ENCODE peak calls at places on chromosomes 1 and 21, in nine cellular contexts. One of them, this sample, is unnamed.
A peak's percentile ranks its signal among the peaks of the same experiment; 100 is the strongest.

GRCh38 chr1:205913451-205914204 is 29.6 kb downstream of the SLC26A9 start:
- DNase-seq in fibroblast of lung: peak; percentile 11
- DNase-seq in endothelial cell: no peak
- DNase-seq in activated CD4-positive, alpha-beta T cell treated with anti-CD3 and anti-CD28 coated beads for 48 hours: no peak
- DNase-seq in caudate nucleus: no peak
- DNase-seq in GDM1: no peak
- DNase-seq in amygdala: no peak
- DNase-seq in activated B cell treated with CpG ODN at 0.5 μM for 24 hours: no peak
- DNase-seq in brain microvascular endothelial cell: peak; percentile 11
- DNase-seq in this sample: peak; percentile 20

GRCh38 chr1:229430761-229431269 is 3.1 kb downstream of the ACTA1 start:
- DNase-seq in fibroblast of lung: peak; percentile 52
- DNase-seq in endothelial cell: peak; percentile 84
- DNase-seq in activated CD4-positive, alpha-beta T cell treated with anti-CD3 and anti-CD28 coated beads for 48 hours: peak; percentile 62
- DNase-seq in caudate nucleus: no peak
- DNase-seq in GDM1: no peak
- DNase-seq in amygdala: no peak
- DNase-seq in activated B cell treated with CpG ODN at 0.5 μM for 24 hours: no peak
- DNase-seq in brain microvascular endothelial cell: peak; percentile 30
- DNase-seq in this sample: peak; percentile 69

GRCh38 chr1:205286335-205286950 is 35.1 kb downstream of the NUAK2 start:
- DNase-seq in fibroblast of lung: peak; percentile 57
- DNase-seq in endothelial cell: no peak
- DNase-seq in activated CD4-positive, alpha-beta T cell treated with anti-CD3 and anti-CD28 coated beads for 48 hours: peak; percentile 80
- DNase-seq in caudate nucleus: no peak
- DNase-seq in GDM1: peak; percentile 75
- DNase-seq in amygdala: no peak
- DNase-seq in activated B cell treated with CpG ODN at 0.5 μM for 24 hours: peak; percentile 50
- DNase-seq in brain microvascular endothelial cell: peak; percentile 65
- DNase-seq in this sample: no peak

GRCh38 chr1:3768811-3769390 is 3.6 kb upstream of the SMIM1 start:
- DNase-seq in fibroblast of lung: no peak
- DNase-seq in endothelial cell: no peak
- DNase-seq in activated CD4-positive, alpha-beta T cell treated with anti-CD3 and anti-CD28 coated beads for 48 hours: no peak
- DNase-seq in caudate nucleus: no peak
- DNase-seq in GDM1: no peak
- DNase-seq in amygdala: no peak
- DNase-seq in activated B cell treated with CpG ODN at 0.5 μM for 24 hours: no peak
- DNase-seq in brain microvascular endothelial cell: no peak
- DNase-seq in this sample: no peak

GRCh38 chr1:119008483-119009299 is 20.5 kb upstream of the TBX15 start:
- DNase-seq in fibroblast of lung: peak; percentile 74
- DNase-seq in endothelial cell: peak; percentile 70
- DNase-seq in activated CD4-positive, alpha-beta T cell treated with anti-CD3 and anti-CD28 coated beads for 48 hours: peak; percentile 43
- DNase-seq in caudate nucleus: no peak
- DNase-seq in GDM1: no peak
- DNase-seq in amygdala: no peak
- DNase-seq in activated B cell treated with CpG ODN at 0.5 μM for 24 hours: no peak
- DNase-seq in brain microvascular endothelial cell: peak; percentile 85
- DNase-seq in this sample: peak; percentile 56

GRCh38 chr21:44426663-44427191 is 28.6 kb upstream of the LRRC3 start:
- DNase-seq in fibroblast of lung: no peak
- DNase-seq in endothelial cell: no peak
- DNase-seq in activated CD4-positive, alpha-beta T cell treated with anti-CD3 and anti-CD28 coated beads for 48 hours: no peak
- DNase-seq in caudate nucleus: no peak
- DNase-seq in GDM1: no peak
- DNase-seq in amygdala: no peak
- DNase-seq in activated B cell treated with CpG ODN at 0.5 μM for 24 hours: no peak
- DNase-seq in brain microvascular endothelial cell: no peak
- DNase-seq in this sample: no peak

GRCh38 chr1:75725256-75725655 is 747 bp downstream of the ACADM start:
- DNase-seq in fibroblast of lung: peak; percentile 34
- DNase-seq in endothelial cell: no peak
- DNase-seq in activated CD4-positive, alpha-beta T cell treated with anti-CD3 and anti-CD28 coated beads for 48 hours: no peak
- DNase-seq in caudate nucleus: no peak
- DNase-seq in GDM1: no peak
- DNase-seq in amygdala: no peak
- DNase-seq in activated B cell treated with CpG ODN at 0.5 μM for 24 hours: no peak
- DNase-seq in brain microvascular endothelial cell: no peak
- DNase-seq in this sample: peak; percentile 10

GRCh38 chr1:19081218-19081893 is 124.9 kb upstream of the IFFO2 start:
- DNase-seq in fibroblast of lung: peak; percentile 69
- DNase-seq in endothelial cell: no peak
- DNase-seq in activated CD4-positive, alpha-beta T cell treated with anti-CD3 and anti-CD28 coated beads for 48 hours: no peak
- DNase-seq in caudate nucleus: no peak
- DNase-seq in GDM1: no peak
- DNase-seq in amygdala: no peak
- DNase-seq in activated B cell treated with CpG ODN at 0.5 μM for 24 hours: no peak
- DNase-seq in brain microvascular endothelial cell: peak; percentile 51
- DNase-seq in this sample: peak; percentile 79

GRCh38 chr21:14520535-14520934 is 25.6 kb downstream of the SAMSN1 start:
- DNase-seq in fibroblast of lung: no peak
- DNase-seq in endothelial cell: no peak
- DNase-seq in activated CD4-positive, alpha-beta T cell treated with anti-CD3 and anti-CD28 coated beads for 48 hours: no peak
- DNase-seq in caudate nucleus: no peak
- DNase-seq in GDM1: peak; percentile 78
- DNase-seq in amygdala: no peak
- DNase-seq in activated B cell treated with CpG ODN at 0.5 μM for 24 hours: peak; percentile 23
- DNase-seq in brain microvascular endothelial cell: no peak
- DNase-seq in this sample: no peak

GRCh38 chr1:19361231-19362147 is 49.4 kb downstream of the SLC66A1 start:
- DNase-seq in fibroblast of lung: peak; percentile 51
- DNase-seq in endothelial cell: no peak
- DNase-seq in activated CD4-positive, alpha-beta T cell treated with anti-CD3 and anti-CD28 coated beads for 48 hours: no peak
- DNase-seq in caudate nucleus: no peak
- DNase-seq in GDM1: no peak
- DNase-seq in amygdala: no peak
- DNase-seq in activated B cell treated with CpG ODN at 0.5 μM for 24 hours: no peak
- DNase-seq in brain microvascular endothelial cell: peak; percentile 16
- DNase-seq in this sample: peak; percentile 52

GRCh38 chr1:218480691-218481099 is 135.6 kb downstream of the TGFB2 start:
- DNase-seq in fibroblast of lung: peak; percentile 83
- DNase-seq in endothelial cell: no peak
- DNase-seq in activated CD4-positive, alpha-beta T cell treated with anti-CD3 and anti-CD28 coated beads for 48 hours: no peak
- DNase-seq in caudate nucleus: no peak
- DNase-seq in GDM1: no peak
- DNase-seq in amygdala: no peak
- DNase-seq in activated B cell treated with CpG ODN at 0.5 μM for 24 hours: no peak
- DNase-seq in brain microvascular endothelial cell: no peak
- DNase-seq in this sample: peak; percentile 44

GRCh38 chr1:29234471-29234870 is 1.9 kb upstream of the PTPRU start:
- DNase-seq in fibroblast of lung: no peak
- DNase-seq in endothelial cell: no peak
- DNase-seq in activated CD4-positive, alpha-beta T cell treated with anti-CD3 and anti-CD28 coated beads for 48 hours: no peak
- DNase-seq in caudate nucleus: no peak
- DNase-seq in GDM1: no peak
- DNase-seq in amygdala: no peak
- DNase-seq in activated B cell treated with CpG ODN at 0.5 μM for 24 hours: no peak
- DNase-seq in brain microvascular endothelial cell: no peak
- DNase-seq in this sample: no peak

GRCh38 chr1:153888518-153888917 is 34.3 kb downstream of the GATAD2B start:
- DNase-seq in fibroblast of lung: peak; percentile 20
- DNase-seq in endothelial cell: no peak
- DNase-seq in activated CD4-positive, alpha-beta T cell treated with anti-CD3 and anti-CD28 coated beads for 48 hours: no peak
- DNase-seq in caudate nucleus: no peak
- DNase-seq in GDM1: no peak
- DNase-seq in amygdala: no peak
- DNase-seq in activated B cell treated with CpG ODN at 0.5 μM for 24 hours: no peak
- DNase-seq in brain microvascular endothelial cell: no peak
- DNase-seq in this sample: no peak

GRCh38 chr1:55039342-55040082 is at the start of gene PCSK9:
- DNase-seq in fibroblast of lung: peak; percentile 45
- DNase-seq in endothelial cell: peak; percentile 47
- DNase-seq in activated CD4-positive, alpha-beta T cell treated with anti-CD3 and anti-CD28 coated beads for 48 hours: no peak
- DNase-seq in caudate nucleus: no peak
- DNase-seq in GDM1: no peak
- DNase-seq in amygdala: no peak
- DNase-seq in activated B cell treated with CpG ODN at 0.5 μM for 24 hours: no peak
- DNase-seq in brain microvascular endothelial cell: no peak
- DNase-seq in this sample: peak; percentile 50

This sample was measured in AG08395.